ENCODE peak calls at places on chromosomes 1 and 21, in six cellular contexts. X is thoracic aorta, Y is foreskin fibroblast, D is AG09309, U is endothelial cell, L is mesothelial cell of epicardium. I is an unnamed sample.

GRCh38 chr1:2382621-2383361 is 8.6 kb downstream of the MORN1 start:
- DNase-seq in X (no peak), Y (no peak), D (no peak), U (peak; percentile 72), L (no peak), I (no peak)

GRCh38 chr1:218582646-218583045 is 237.5 kb downstream of the TGFB2 start:
- DNase-seq in X (no peak), Y (no peak), D (no peak), U (no peak), L (no peak), I (no peak)

GRCh38 chr1:201731592-201731991 is 97.4 kb upstream of the IPO9 start:
- DNase-seq in X (no peak), Y (no peak), D (no peak), U (no peak), L (no peak), I (no peak)

GRCh38 chr21:37145635-37146111 is 72.6 kb downstream of the TTC3 start:
- DNase-seq in X (no peak), Y (peak; percentile 23), D (no peak), U (no peak), L (no peak), I (no peak)

GRCh38 chr1:110053557-110054428 is 16.7 kb downstream of the ALX3 start:
- DNase-seq in X (no peak), Y (no peak), D (no peak), U (peak; percentile 84), L (peak; percentile 50), I (no peak)

GRCh38 chr1:19462781-19463180 is 22.6 kb downstream of the CAPZB start:
- DNase-seq in X (no peak), Y (no peak), D (no peak), U (no peak), L (no peak), I (no peak)

GRCh38 chr1:41482001-41482765 is 2.3 kb downstream of the EDN2 start:
- DNase-seq in X (no peak), Y (no peak), D (no peak), U (no peak), L (peak; percentile 42), I (no peak)

GRCh38 chr1:221912230-221912629 is 170.3 kb upstream of the DUSP10 start:
- DNase-seq in X (no peak), Y (no peak), D (no peak), U (no peak), L (no peak), I (no peak)

GRCh38 chr1:211749251-211749650 is 73.8 kb upstream of the NEK2 start:
- DNase-seq in X (no peak), Y (no peak), D (no peak), U (no peak), L (no peak), I (no peak)

GRCh38 chr1:76786232-76786631 is 81.0 kb upstream of the ST6GALNAC5 start:
- DNase-seq in X (no peak), Y (no peak), D (no peak), U (no peak), L (no peak), I (no peak)

GRCh38 chr1:53346814-53347176 is 18.9 kb upstream of the LRP8 start:
- DNase-seq in X (no peak), Y (no peak), D (no peak), U (no peak), L (peak; percentile 4), I (no peak)

DNA sequence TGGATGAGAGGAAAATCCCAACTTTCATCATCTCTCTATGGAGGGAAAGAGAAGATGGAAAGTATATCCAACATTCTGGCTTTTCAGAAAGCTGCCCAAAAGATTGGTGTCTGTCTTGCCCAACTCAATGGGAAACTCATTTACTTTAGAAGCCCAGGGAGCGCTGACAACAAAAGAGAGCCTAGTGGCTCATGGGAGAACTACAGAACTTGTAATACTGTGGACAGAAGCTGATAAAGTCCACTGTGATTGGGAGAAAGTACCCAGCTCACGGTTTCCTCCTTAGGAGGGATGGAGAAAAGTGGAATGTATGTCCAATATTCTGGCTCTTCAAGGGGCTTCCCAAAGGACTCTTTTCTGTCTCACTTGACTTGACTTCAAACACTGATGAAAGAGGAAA is 66.0 kb downstream of the RGS21 start:
- DNase-seq in X (no peak), Y (no peak), D (no peak), U (no peak), L (no peak), I (no peak)
- TF ChIP-seq CTCF in X (no peak), Y (no peak), D (no peak), U (no peak), L (no peak), I (no peak)

GRCh38 chr1:44114098-44114497 is 4.5 kb upstream of the KLF17 start:
- DNase-seq in X (no peak), Y (no peak), D (no peak), U (no peak), L (no peak), I (no peak)

GRCh38 chr1:44120398-44120949 is 1.9 kb downstream of the KLF17 start:
- DNase-seq in X (no peak), Y (no peak), D (no peak), U (no peak), L (no peak), I (no peak)

GRCh38 chr1:44118682-44119081 is at the start of gene KLF17:
- DNase-seq in X (no peak), Y (no peak), D (no peak), U (no peak), L (no peak), I (no peak)

GRCh38 chr1:44119525-44119924 is 904 bp downstream of the KLF17 start:
- DNase-seq in X (no peak), Y (no peak), D (no peak), U (no peak), L (no peak), I (no peak)
- TF ChIP-seq CTCF in X (no peak), Y (no peak), D (no peak), U (no peak), L (no peak), I (no peak)

DNA sequence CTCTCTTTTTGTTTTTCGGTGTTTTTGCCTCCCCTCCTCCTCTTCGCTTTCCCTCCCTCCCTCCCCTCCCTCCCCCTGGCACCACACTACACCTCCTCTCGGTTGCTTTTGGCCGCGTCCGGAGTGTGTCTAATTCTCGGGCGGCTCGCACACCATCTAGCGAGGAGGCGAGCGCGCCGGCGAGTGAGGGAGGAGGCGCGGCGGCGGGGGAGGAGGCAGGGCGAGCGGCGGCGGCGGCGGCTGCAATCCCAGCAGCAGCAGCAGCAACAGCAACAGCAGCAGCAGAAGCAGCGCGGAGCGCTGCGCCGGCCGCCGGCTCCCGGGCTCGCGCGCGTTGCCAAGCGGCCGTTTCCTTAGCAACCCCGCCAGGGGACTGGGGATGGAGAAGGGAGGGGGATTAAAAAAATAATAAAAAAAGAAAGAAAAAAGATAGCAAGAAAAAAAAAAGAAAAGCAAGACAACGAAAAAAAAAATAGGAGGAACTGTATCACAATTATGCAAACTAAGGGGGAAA is 408 bp upstream of the NEGR1 start:
- DNase-seq in X (peak; percentile 73), Y (peak; percentile 97), D (peak; percentile 71), U (peak; percentile 88), L (peak; percentile 61), I (peak; percentile 85)
- TF ChIP-seq CTCF in X (peak; percentile 35), Y (peak; percentile 1), D (no peak), U (no peak), L (no peak), I (no peak)

GRCh38 chr21:44755227-44755626 is 43.9 kb upstream of the TSPEAR start:
- DNase-seq in X (no peak), Y (no peak), D (no peak), U (no peak), L (no peak), I (no peak)
- TF ChIP-seq CTCF in X (no peak), Y (no peak), D (peak; percentile 23), U (no peak), L (no peak), I (no peak)

GRCh38 chr1:33872681-33873080 is 8.8 kb downstream of the HMGB4 start:
- DNase-seq in X (no peak), Y (no peak), D (no peak), U (no peak), L (no peak), I (no peak)
- TF ChIP-seq CTCF in X (no peak), Y (no peak), D (no peak), U (no peak), L (no peak), I (no peak)

GRCh38 chr1:86692636-86693035 is 11.7 kb upstream of the SH3GLB1 start:
- DNase-seq in X (no peak), Y (no peak), D (no peak), U (no peak), L (no peak), I (no peak)

DNA sequence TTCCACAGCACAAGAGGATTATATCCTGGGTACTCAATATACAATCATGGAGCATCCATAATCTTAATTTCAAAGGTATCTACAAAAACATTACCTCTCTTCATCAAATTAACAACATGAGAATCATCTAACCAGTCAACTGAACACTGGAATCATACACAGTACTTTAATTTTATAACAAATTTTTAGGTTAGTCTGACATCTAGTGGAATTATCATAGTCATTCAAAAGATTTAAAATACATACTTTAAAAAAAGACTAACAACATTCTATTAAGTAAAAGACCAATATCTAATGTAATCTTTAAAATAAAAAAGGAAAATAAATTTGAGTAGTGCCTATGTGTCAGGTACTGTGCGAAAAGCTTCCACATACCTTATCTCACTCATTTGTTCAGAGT is 16.8 kb upstream of the SH3GLB1 start:
- DNase-seq in X (no peak), Y (no peak), D (no peak), U (no peak), L (no peak), I (no peak)
- TF ChIP-seq CTCF in X (no peak), Y (no peak), D (no peak), U (no peak), L (no peak), I (no peak)

GRCh38 chr1:220526294-220526693 is 1.6 kb upstream of the MARK1 start:
- DNase-seq in X (no peak), Y (no peak), D (no peak), U (no peak), L (no peak), I (no peak)
- TF ChIP-seq CTCF in X (no peak), Y (no peak), D (no peak), U (no peak), L (no peak), I (no peak)

GRCh38 chr1:91784191-91784590 is 101.8 kb downstream of the TGFBR3 start:
- DNase-seq in X (no peak), Y (no peak), D (no peak), U (no peak), L (no peak), I (no peak)
- TF ChIP-seq CTCF in X (no peak), Y (no peak), D (no peak), U (no peak), L (no peak), I (no peak)

GRCh38 chr1:33060579-33061083 is 20.3 kb upstream of the AZIN2 start:
- DNase-seq in X (no peak), Y (peak; percentile 57), D (peak; percentile 89), U (no peak), L (no peak), I (peak; percentile 92)

GRCh38 chr1:33057095-33057494 is 20.4 kb upstream of the AK2 start:
- DNase-seq in X (no peak), Y (no peak), D (no peak), U (no peak), L (no peak), I (no peak)

GRCh38 chr1:33056426-33056825 is 19.7 kb upstream of the AK2 start:
- DNase-seq in X (no peak), Y (no peak), D (no peak), U (no peak), L (no peak), I (no peak)

GRCh38 chr1:33050221-33051076 is 13.8 kb upstream of the AK2 start:
- DNase-seq in X (no peak), Y (peak; percentile 30), D (peak; percentile 91), U (no peak), L (no peak), I (peak; percentile 77)

GRCh38 chr1:33055210-33055991 is 18.7 kb upstream of the AK2 start:
- DNase-seq in X (peak; percentile 24), Y (peak; percentile 68), D (peak; percentile 69), U (peak; percentile 67), L (peak; percentile 37), I (peak; percentile 72)
- TF ChIP-seq CTCF in X (peak; percentile 74), Y (peak; percentile 69), D (peak; percentile 85), U (peak; percentile 55), L (peak; percentile 73), I (peak; percentile 78)